ENCODE peak calls at places on chromosome 22, in six cellular contexts. One of them, this sample, is unnamed.

GRCh38 chr22:28637225-28637624 is 42.4 kb downstream of the TTC28 start:
- DNase-seq in HepG2: no peak
- DNase-seq in SK-N-SH: no peak
- DNase-seq in GM12892: no peak
- DNase-seq in K562: no peak
- DNase-seq in GM12878: no peak
- DNase-seq in this sample: no peak

GRCh38 chr22:45262931-45263789 is 21.6 kb upstream of the UPK3A start:
- DNase-seq in HepG2: no peak
- DNase-seq in SK-N-SH: no peak
- DNase-seq in GM12892: peak
- DNase-seq in K562: no peak
- DNase-seq in GM12878: peak
- DNase-seq in this sample: peak

GRCh38 chr22:46993626-46994025 is 231.2 kb downstream of the TBC1D22A start:
- DNase-seq in HepG2: no peak
- DNase-seq in SK-N-SH: no peak
- DNase-seq in GM12892: no peak
- DNase-seq in K562: no peak
- DNase-seq in GM12878: no peak
- DNase-seq in this sample: no peak

GRCh38 chr22:37242395-37242918 is 1.6 kb downstream of the RAC2 start:
- DNase-seq in HepG2: no peak
- DNase-seq in SK-N-SH: peak
- DNase-seq in GM12892: peak
- DNase-seq in K562: peak
- DNase-seq in GM12878: peak
- DNase-seq in this sample: peak

GRCh38 chr22:16603448-16603768 is 10.8 kb upstream of the CCT8L2 start:
- DNase-seq in HepG2: no peak
- DNase-seq in SK-N-SH: no peak
- DNase-seq in GM12892: no peak
- DNase-seq in K562: peak
- DNase-seq in GM12878: no peak
- DNase-seq in this sample: no peak

GRCh38 chr22:39242809-39243442 is 1.9 kb downstream of the PDGFB start:
- DNase-seq in HepG2: peak
- DNase-seq in SK-N-SH: no peak
- DNase-seq in GM12892: no peak
- DNase-seq in K562: peak
- DNase-seq in GM12878: no peak
- DNase-seq in this sample: no peak

GRCh38 chr22:17243524-17243923 is 24.3 kb upstream of the ADA2 start:
- DNase-seq in HepG2: no peak
- DNase-seq in SK-N-SH: no peak
- DNase-seq in GM12892: peak
- DNase-seq in K562: no peak
- DNase-seq in GM12878: peak
- DNase-seq in this sample: peak

GRCh38 chr22:39087098-39087497 is 9.9 kb upstream of the APOBEC3H start:
- DNase-seq in HepG2: no peak
- DNase-seq in SK-N-SH: no peak
- DNase-seq in GM12892: no peak
- DNase-seq in K562: no peak
- DNase-seq in GM12878: no peak
- DNase-seq in this sample: no peak

GRCh38 chr22:29152381-29153138 is 53.1 kb upstream of the EMID1 start:
- DNase-seq in HepG2: no peak
- DNase-seq in SK-N-SH: no peak
- DNase-seq in GM12892: no peak
- DNase-seq in K562: peak
- DNase-seq in GM12878: no peak
- DNase-seq in this sample: no peak

GRCh38 chr22:31776231-31776630 is 22.4 kb downstream of the DEPDC5 start:
- DNase-seq in HepG2: no peak
- DNase-seq in SK-N-SH: no peak
- DNase-seq in GM12892: no peak
- DNase-seq in K562: no peak
- DNase-seq in GM12878: no peak
- DNase-seq in this sample: no peak
- TF ChIP-seq POLR2AphosphoS5 in HepG2: no peak
- TF ChIP-seq POLR2AphosphoS5 in SK-N-SH: no peak
- TF ChIP-seq POLR2AphosphoS5 in GM12892: no peak
- TF ChIP-seq POLR2AphosphoS5 in K562: no peak
- TF ChIP-seq POLR2AphosphoS5 in GM12878: no peak
- TF ChIP-seq POLR2AphosphoS5 in this sample: no peak

GRCh38 chr22:25741692-25742626 is at the start of gene MYO18B:
- DNase-seq in HepG2: no peak
- DNase-seq in SK-N-SH: no peak
- DNase-seq in GM12892: no peak
- DNase-seq in K562: peak
- DNase-seq in GM12878: no peak
- DNase-seq in this sample: no peak

GRCh38 chr22:25739659-25740344 is 2.2 kb upstream of the MYO18B start:
- DNase-seq in HepG2: no peak
- DNase-seq in SK-N-SH: no peak
- DNase-seq in GM12892: no peak
- DNase-seq in K562: no peak
- DNase-seq in GM12878: no peak
- DNase-seq in this sample: no peak

GRCh38 chr22:25735657-25736056 is 6.3 kb upstream of the MYO18B start:
- DNase-seq in HepG2: no peak
- DNase-seq in SK-N-SH: no peak
- DNase-seq in GM12892: no peak
- DNase-seq in K562: no peak
- DNase-seq in GM12878: no peak
- DNase-seq in this sample: no peak

DNA sequence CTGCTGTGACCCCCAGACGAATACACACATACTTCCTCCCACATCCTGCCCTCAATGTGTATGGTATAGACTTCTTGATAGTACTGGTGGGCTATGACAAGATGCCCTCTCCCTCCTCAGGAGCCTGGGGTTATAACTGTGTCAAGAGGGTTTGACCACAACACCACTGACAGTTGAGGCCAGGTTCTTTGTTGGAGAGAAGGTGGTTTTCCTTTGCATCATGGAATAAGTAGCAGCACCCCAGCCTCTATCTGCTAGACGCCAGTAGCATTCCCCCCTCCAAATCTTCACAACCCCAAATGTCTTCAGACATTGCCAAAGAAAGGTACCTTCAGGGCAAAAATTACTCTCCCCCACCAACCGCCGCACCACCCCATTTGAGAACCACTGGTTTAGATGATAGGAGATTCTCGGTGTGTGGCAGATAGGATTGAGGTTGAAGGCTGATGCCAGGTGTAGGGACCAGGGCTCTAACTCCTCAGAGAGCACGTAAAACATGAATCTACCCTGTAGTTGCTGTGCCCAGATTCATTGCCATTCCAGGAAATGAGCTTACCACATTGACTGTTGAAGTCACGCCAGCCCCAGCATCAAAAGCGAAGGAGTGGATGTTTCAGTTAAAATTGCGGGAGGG is 5.5 kb upstream of the MYO18B start:
- DNase-seq in HepG2: no peak
- DNase-seq in SK-N-SH: no peak
- DNase-seq in GM12892: no peak
- DNase-seq in K562: no peak
- DNase-seq in GM12878: no peak
- DNase-seq in this sample: no peak
- TF ChIP-seq TAF1 in HepG2: no peak
- TF ChIP-seq TAF1 in SK-N-SH: no peak
- TF ChIP-seq TAF1 in GM12892: no peak
- TF ChIP-seq TAF1 in K562: no peak
- TF ChIP-seq TAF1 in GM12878: no peak
- TF ChIP-seq TAF1 in this sample: no peak

GRCh38 chr22:47996446-47996857 is 1234.0 kb downstream of the TBC1D22A start:
- DNase-seq in HepG2: no peak
- DNase-seq in SK-N-SH: no peak
- DNase-seq in GM12892: no peak
- DNase-seq in K562: no peak
- DNase-seq in GM12878: peak
- DNase-seq in this sample: no peak

GRCh38 chr22:47994045-47994444 is 1231.6 kb downstream of the TBC1D22A start:
- DNase-seq in HepG2: no peak
- DNase-seq in SK-N-SH: no peak
- DNase-seq in GM12892: no peak
- DNase-seq in K562: no peak
- DNase-seq in GM12878: no peak
- DNase-seq in this sample: no peak

GRCh38 chr22:47997052-47997568 is 1234.7 kb downstream of the TBC1D22A start:
- DNase-seq in HepG2: no peak
- DNase-seq in SK-N-SH: no peak
- DNase-seq in GM12892: no peak
- DNase-seq in K562: no peak
- DNase-seq in GM12878: no peak
- DNase-seq in this sample: no peak

GRCh38 chr22:47995718-47996117 is 1233.3 kb downstream of the TBC1D22A start:
- DNase-seq in HepG2: no peak
- DNase-seq in SK-N-SH: no peak
- DNase-seq in GM12892: no peak
- DNase-seq in K562: no peak
- DNase-seq in GM12878: no peak
- DNase-seq in this sample: no peak

DNA sequence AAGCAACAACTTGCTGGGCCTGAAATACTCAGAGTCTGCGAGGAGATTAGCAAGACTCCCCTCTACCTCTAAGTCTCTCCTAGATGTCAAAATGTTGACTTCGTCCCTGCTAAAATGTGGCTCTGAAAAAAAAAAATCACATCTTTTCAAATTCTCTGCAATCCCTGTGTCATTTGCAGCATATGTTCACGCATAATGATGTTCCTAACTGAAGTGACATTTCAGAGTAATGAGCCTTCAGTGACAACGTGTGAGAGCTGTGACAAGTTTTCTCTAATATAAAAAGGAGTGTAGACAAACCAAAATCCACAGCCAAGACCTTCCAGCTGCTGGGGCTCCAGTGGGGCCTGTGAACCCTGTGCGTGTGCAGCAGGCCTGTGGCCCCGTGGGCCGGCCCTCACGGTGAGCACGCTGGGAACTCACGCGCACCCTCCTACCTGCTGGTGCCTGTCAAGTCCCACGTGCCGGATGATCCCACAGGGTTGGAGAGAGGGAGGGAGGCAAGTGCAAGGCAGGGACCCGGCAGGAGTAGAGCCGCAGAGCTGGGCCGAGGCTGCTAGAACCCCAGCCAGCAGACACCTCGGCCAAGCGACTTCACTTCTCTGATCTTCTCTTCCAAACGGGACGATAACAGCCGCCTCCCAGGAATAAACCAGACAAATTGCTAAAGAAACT is 1232.6 kb downstream of the TBC1D22A start:
- DNase-seq in HepG2: no peak
- DNase-seq in SK-N-SH: no peak
- DNase-seq in GM12892: no peak
- DNase-seq in K562: no peak
- DNase-seq in GM12878: no peak
- DNase-seq in this sample: no peak
- TF ChIP-seq POLR2AphosphoS5 in HepG2: no peak
- TF ChIP-seq POLR2AphosphoS5 in SK-N-SH: no peak
- TF ChIP-seq POLR2AphosphoS5 in GM12892: no peak
- TF ChIP-seq POLR2AphosphoS5 in K562: no peak
- TF ChIP-seq POLR2AphosphoS5 in GM12878: no peak
- TF ChIP-seq POLR2AphosphoS5 in this sample: no peak

GRCh38 chr22:49600891-49601431 is 226.7 kb downstream of the BRD1 start:
- DNase-seq in HepG2: no peak
- DNase-seq in SK-N-SH: no peak
- DNase-seq in GM12892: no peak
- DNase-seq in K562: no peak
- DNase-seq in GM12878: no peak
- DNase-seq in this sample: no peak
- TF ChIP-seq TAF1 in HepG2: no peak
- TF ChIP-seq TAF1 in SK-N-SH: no peak
- TF ChIP-seq TAF1 in GM12892: no peak
- TF ChIP-seq TAF1 in K562: no peak
- TF ChIP-seq TAF1 in GM12878: no peak
- TF ChIP-seq TAF1 in this sample: no peak

GRCh38 chr22:30206964-30207363 is 39.6 kb downstream of the LIF start:
- DNase-seq in HepG2: peak
- DNase-seq in SK-N-SH: peak
- DNase-seq in GM12892: no peak
- DNase-seq in K562: no peak
- DNase-seq in GM12878: no peak
- DNase-seq in this sample: no peak

GRCh38 chr22:30211124-30211820 is 35.3 kb downstream of the LIF start:
- DNase-seq in HepG2: no peak
- DNase-seq in SK-N-SH: peak
- DNase-seq in GM12892: no peak
- DNase-seq in K562: no peak
- DNase-seq in GM12878: no peak
- DNase-seq in this sample: no peak

GRCh38 chr22:30210235-30210831 is 36.2 kb downstream of the LIF start:
- DNase-seq in HepG2: peak
- DNase-seq in SK-N-SH: peak
- DNase-seq in GM12892: no peak
- DNase-seq in K562: no peak
- DNase-seq in GM12878: no peak
- DNase-seq in this sample: no peak

GRCh38 chr22:30209642-30210041 is 36.9 kb downstream of the LIF start:
- DNase-seq in HepG2: no peak
- DNase-seq in SK-N-SH: no peak
- DNase-seq in GM12892: no peak
- DNase-seq in K562: no peak
- DNase-seq in GM12878: no peak
- DNase-seq in this sample: no peak

GRCh38 chr22:30208631-30209603 is 37.6 kb downstream of the LIF start:
- DNase-seq in HepG2: peak
- DNase-seq in SK-N-SH: peak
- DNase-seq in GM12892: no peak
- DNase-seq in K562: peak
- DNase-seq in GM12878: no peak
- DNase-seq in this sample: no peak
- TF ChIP-seq POLR2AphosphoS5 in HepG2: no peak
- TF ChIP-seq POLR2AphosphoS5 in SK-N-SH: peak
- TF ChIP-seq POLR2AphosphoS5 in GM12892: no peak
- TF ChIP-seq POLR2AphosphoS5 in K562: no peak
- TF ChIP-seq POLR2AphosphoS5 in GM12878: no peak
- TF ChIP-seq POLR2AphosphoS5 in this sample: no peak

DNA sequence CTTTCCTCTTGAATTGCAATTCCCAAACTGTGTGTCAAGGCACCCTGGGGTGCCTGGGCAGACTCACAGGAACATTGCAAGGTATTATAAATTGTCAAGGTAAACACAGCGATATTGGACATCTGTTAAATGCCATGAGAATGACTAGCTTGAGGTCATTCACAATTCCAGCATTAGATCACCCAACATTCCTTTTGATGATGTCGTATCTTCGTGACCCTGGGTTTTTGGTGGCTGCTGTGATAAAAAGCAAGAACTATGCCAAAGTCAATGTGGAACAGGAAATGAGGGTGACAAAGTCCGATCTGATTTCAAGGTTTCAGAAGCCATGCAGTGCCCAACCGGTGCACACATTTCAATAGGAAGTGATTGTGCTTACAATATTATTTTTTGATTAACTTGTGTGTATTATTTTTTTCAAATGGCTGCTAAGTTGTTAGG is 458.4 kb downstream of the MIAT start:
- DNase-seq in HepG2: peak
- DNase-seq in SK-N-SH: no peak
- DNase-seq in GM12892: no peak
- DNase-seq in K562: no peak
- DNase-seq in GM12878: no peak
- DNase-seq in this sample: no peak
- TF ChIP-seq TAF1 in HepG2: no peak
- TF ChIP-seq TAF1 in SK-N-SH: no peak
- TF ChIP-seq TAF1 in GM12892: no peak
- TF ChIP-seq TAF1 in K562: no peak
- TF ChIP-seq TAF1 in GM12878: no peak
- TF ChIP-seq TAF1 in this sample: no peak